ENCODE peak calls at places on chromosomes 3 and 15, in nine cellular contexts. T, O, S, P, B, G, E, C and N are unnamed samples.

GRCh38 chr3:114214542-114215341 is 22.6 kb downstream of the ZNF80 start:
- DNase-seq in S (no peak), O (no peak), E (no peak), B (no peak), G (no peak), T (no peak), P (no peak), C (no peak), N (no peak)

GRCh38 chr3:168266335-168266734 is 170.6 kb upstream of the GOLIM4 start:
- DNase-seq in E (no peak), T (no peak), G (no peak), P (no peak), O (no peak), B (no peak), C (no peak), S (no peak), N (no peak)

GRCh38 chr3:58835075-58835474 is 168.5 kb upstream of the FAM3D start:
- DNase-seq in O (no peak), G (no peak), E (no peak), T (no peak), B (no peak), C (peak; percentile 45), P (no peak), S (peak; percentile 64), N (no peak)

GRCh38 chr3:99895706-99896441 is 78.2 kb downstream of the CMSS1 start:
- DNase-seq in C (peak; percentile 83), T (no peak), B (no peak), G (no peak), P (no peak), E (no peak), S (peak; percentile 86), O (no peak), N (no peak)

GRCh38 chr3:46987485-46988401 is 8.3 kb downstream of the NBEAL2 start:
- DNase-seq in T (peak; percentile 89), P (no peak), E (peak; percentile 90), C (no peak), S (no peak), B (no peak), O (peak; percentile 57), G (no peak), N (no peak)

GRCh38 chr15:40452296-40453090 is 11.7 kb downstream of the BAHD1 start:
- DNase-seq in C (no peak), T (no peak), B (no peak), S (no peak), E (no peak), G (no peak), O (no peak), P (no peak), N (no peak)

GRCh38 chr3:151216641-151217040 is 13.6 kb upstream of the GPR171 start:
- DNase-seq in E (no peak), P (no peak), S (peak; percentile 44), G (no peak), C (peak; percentile 49), T (no peak), B (no peak), O (no peak), N (no peak)

GRCh38 chr15:47484997-47485396 is 232.3 kb upstream of the SEMA6D start:
- DNase-seq in P (no peak), B (no peak), C (no peak), S (no peak), O (no peak), E (no peak), T (no peak), G (no peak), N (no peak)

GRCh38 chr3:161413127-161413854 is 42.0 kb upstream of the SPTSSB start:
- DNase-seq in E (no peak), P (no peak), O (no peak), T (no peak), C (peak; percentile 34), G (no peak), B (no peak), S (peak; percentile 9), N (no peak)

GRCh38 chr3:77825045-77825827 is 785.3 kb downstream of the ROBO2 start:
- DNase-seq in B (no peak), E (no peak), G (no peak), S (peak; percentile 89), C (peak; percentile 90), T (no peak), O (no peak), P (no peak), N (no peak)

GRCh38 chr3:144272715-144273114 is 301.1 kb downstream of the DIPK2A start:
- DNase-seq in C (no peak), B (no peak), T (no peak), P (no peak), G (no peak), S (peak; percentile 92), E (no peak), O (no peak), N (no peak)

GRCh38 chr3:42020681-42021307 is 58.9 kb upstream of the ULK4 start:
- DNase-seq in O (no peak), P (no peak), E (no peak), G (no peak), T (no peak), S (peak; percentile 90), C (peak; percentile 66), B (no peak), N (no peak)

GRCh38 chr15:65082303-65082958 is 5.9 kb downstream of the KBTBD13 start:
- DNase-seq in O (no peak), T (no peak), G (no peak), E (no peak), B (no peak), C (no peak), P (no peak), S (no peak), N (no peak)

GRCh38 chr15:71219101-71219500 is 103.8 kb downstream of the THSD4 start:
- DNase-seq in P (no peak), O (no peak), B (no peak), G (no peak), E (no peak), S (no peak), C (no peak), T (no peak), N (no peak)

GRCh38 chr3:156654834-156655233 is 19.6 kb upstream of the TIPARP start:
- DNase-seq in S (no peak), B (no peak), C (no peak), T (no peak), E (no peak), P (no peak), G (no peak), O (no peak), N (no peak)

GRCh38 chr15:76058714-76059319 is 968 bp upstream of the TMEM266 start:
- DNase-seq in E (peak; percentile 30), T (peak; percentile 55), P (no peak), O (no peak), C (no peak), G (no peak), S (peak; percentile 23), B (peak; percentile 67), N (peak; percentile 71)

GRCh38 chr15:41401904-41402267 is 410 bp downstream of the NDUFAF1 start:
- DNase-seq in T (no peak), E (no peak), B (no peak), G (no peak), P (no peak), O (no peak), S (peak; percentile 51), C (no peak), N (no peak)

GRCh38 chr3:31634485-31634884 is 101.8 kb downstream of the STT3B start:
- DNase-seq in E (no peak), S (no peak), B (no peak), O (no peak), P (no peak), G (no peak), T (no peak), C (peak; percentile 43), N (no peak)

GRCh38 chr3:190486201-190486865 is 27.6 kb upstream of the IL1RAP start:
- DNase-seq in P (no peak), T (no peak), C (no peak), B (peak; percentile 82), S (no peak), E (no peak), O (no peak), G (no peak), N (no peak)

GRCh38 chr15:80591938-80592825 is 102.9 kb upstream of the ABHD17C start:
- DNase-seq in E (no peak), G (no peak), P (no peak), B (no peak), O (no peak), C (no peak), S (no peak), T (no peak), N (no peak)

GRCh38 chr15:36777941-36778340 is 198.5 kb downstream of the CDIN1 start:
- DNase-seq in T (no peak), B (no peak), S (no peak), C (no peak), P (no peak), O (no peak), G (no peak), E (no peak), N (no peak)

GRCh38 chr3:187743195-187744141 is 1.8 kb downstream of the BCL6 start:
- DNase-seq in T (no peak), O (peak; percentile 38), E (no peak), B (peak; percentile 10), G (peak; percentile 38), C (peak; percentile 41), S (peak; percentile 38), P (peak; percentile 80), N (peak; percentile 44)

GRCh38 chr15:71083349-71083748 is 31.9 kb upstream of the THSD4 start:
- DNase-seq in T (no peak), P (no peak), S (no peak), B (no peak), C (peak; percentile 91), G (no peak), O (no peak), E (no peak), N (no peak)

GRCh38 chr15:70995383-70995965 is 102.8 kb downstream of the LRRC49 start:
- DNase-seq in B (no peak), E (no peak), P (no peak), C (no peak), T (no peak), S (no peak), O (no peak), G (no peak), N (no peak)

GRCh38 chr15:74176262-74177208 is 3.0 kb downstream of the ISLR start:
- DNase-seq in C (no peak), B (no peak), P (peak; percentile 56), E (no peak), S (no peak), O (no peak), G (no peak), T (no peak), N (no peak)

GRCh38 chr15:79113831-79114230 is 23.3 kb upstream of the RASGRF1 start:
- DNase-seq in O (no peak), C (no peak), S (no peak), P (no peak), G (no peak), T (no peak), B (no peak), E (no peak), N (no peak)

GRCh38 chr15:97836003-97836402 is 124.5 kb upstream of the ARRDC4 start:
- DNase-seq in O (no peak), T (no peak), C (no peak), G (no peak), P (no peak), S (no peak), E (no peak), B (no peak), N (no peak)

GRCh38 chr15:63968122-63968524 is 78.2 kb downstream of the DAPK2 start:
- DNase-seq in S (no peak), B (no peak), C (no peak), P (no peak), G (no peak), E (no peak), O (no peak), T (no peak), N (peak; percentile 54)

GRCh38 chr3:179933872-179934271 is 102.9 kb downstream of the PEX5L start:
- DNase-seq in P (no peak), S (no peak), E (no peak), O (no peak), C (no peak), T (no peak), B (no peak), G (no peak), N (no peak)

GRCh38 chr3:49513494-49514179 is 40.6 kb upstream of the BSN start:
- DNase-seq in C (no peak), G (no peak), T (no peak), O (no peak), E (no peak), B (no peak), P (no peak), S (no peak), N (no peak)

GRCh38 chr15:63509933-63510547 is 5.6 kb downstream of the USP3 start:
- DNase-seq in G (no peak), B (no peak), S (peak; percentile 69), P (no peak), T (no peak), C (no peak), O (no peak), E (no peak), N (no peak)